ENCODE peak calls at places on chromosomes 16 and 17, in four cellular contexts. T is GM23338, U is hepatocyte, N is neural progenitor cell. H is an unnamed sample.

GRCh38 chr17:58383892-58384462 is 32.0 kb upstream of the SUPT4H1 start:
- DNase-seq in U (no peak), T (no peak), N (no peak), H (no peak)

GRCh38 chr16:12920739-12921138 is 19.3 kb downstream of the SHISA9 start:
- DNase-seq in N (no peak), T (no peak), U (no peak), H (no peak)

GRCh38 chr16:65644821-65645220 is 523.0 kb upstream of the CDH11 start:
- DNase-seq in T (no peak), N (no peak), U (no peak), H (no peak)

GRCh38 chr16:22938647-22939046 is 124.7 kb downstream of the HS3ST2 start:
- DNase-seq in N (no peak), T (no peak), U (no peak), H (peak; percentile 1)

GRCh38 chr17:36643086-36643685 is 41.8 kb downstream of the MRM1 start:
- DNase-seq in T (no peak), N (no peak), U (no peak), H (no peak)

GRCh38 chr17:46977348-46977747 is 1.7 kb downstream of the RPRML start:
- DNase-seq in T (peak; percentile 97), U (peak; percentile 65), N (peak; percentile 93), H (peak; percentile 34)

GRCh38 chr17:40718904-40719303 is 15.4 kb upstream of the KRT24 start:
- DNase-seq in U (peak; percentile 13), T (no peak), N (no peak), H (no peak)

GRCh38 chr17:21680366-21680765 is 12.0 kb upstream of the KCNJ18 start:
- DNase-seq in N (no peak), T (no peak), U (no peak), H (no peak)

GRCh38 chr16:81493755-81494433 is 49.3 kb downstream of the CMIP start:
- DNase-seq in U (peak; percentile 88), T (no peak), N (no peak), H (peak; percentile 93)

GRCh38 chr16:12964466-12964865 is 63.1 kb downstream of the SHISA9 start:
- DNase-seq in N (no peak), T (no peak), U (no peak), H (no peak)

GRCh38 chr16:79768594-79768993 is 168.1 kb upstream of the MAF start:
- DNase-seq in T (no peak), N (peak; percentile 24), U (no peak), H (peak; percentile 2)

GRCh38 chr17:652310-652709 is 62.3 kb downstream of the VPS53 start:
- DNase-seq in N (no peak), U (no peak), T (no peak), H (peak; percentile 62)

GRCh38 chr17:5541610-5542202 is 42.6 kb downstream of the NLRP1 start:
- DNase-seq in N (peak; percentile 37), U (no peak), T (peak; percentile 68), H (no peak)

GRCh38 chr16:65904361-65904760 is 462.1 kb upstream of the CDH5 start:
- DNase-seq in N (no peak), U (no peak), T (no peak), H (no peak)

GRCh38 chr16:47887496-47887895 is 268.3 kb downstream of the ABCC12 start:
- DNase-seq in T (peak; percentile 62), U (peak; percentile 31), N (peak; percentile 47), H (peak; percentile 34)

GRCh38 chr17:17836250-17836817 is 452 bp downstream of the SREBF1 start:
- DNase-seq in U (peak; percentile 99), T (peak; percentile 97), N (peak; percentile 100), H (peak; percentile 97)

GRCh38 chr17:82090549-82091263 is 7.3 kb downstream of the FASN start:
- DNase-seq in T (no peak), N (no peak), U (no peak), H (no peak)
- H3K36me3 ChIP-seq in T (peaks cover 18% of the 10 kb centered on the region), N (no peaks in the 10 kb centered on the region), U (no peaks in the 10 kb centered on the region), H (peaks cover 10% of the 10 kb centered on the region)

GRCh38 chr16:89572478-89573205 is 2.9 kb upstream of the CPNE7 start:
- DNase-seq in N (no peak), U (no peak), T (no peak), H (no peak)
- TF ChIP-seq EZH2phosphoT487 in N (no peak), U (no peak), T (no peak), H (no peak)

GRCh38 chr17:6994666-6995246 is 1.1 kb upstream of the ALOX12 start:
- DNase-seq in T (no peak), U (no peak), N (no peak), H (peak; percentile 21)
- H3K4me3 ChIP-seq in T (peak overlapping the region; percentile 78), U (no peak overlapping the region), N (no peak overlapping the region), H (no peak overlapping the region)

DNA sequence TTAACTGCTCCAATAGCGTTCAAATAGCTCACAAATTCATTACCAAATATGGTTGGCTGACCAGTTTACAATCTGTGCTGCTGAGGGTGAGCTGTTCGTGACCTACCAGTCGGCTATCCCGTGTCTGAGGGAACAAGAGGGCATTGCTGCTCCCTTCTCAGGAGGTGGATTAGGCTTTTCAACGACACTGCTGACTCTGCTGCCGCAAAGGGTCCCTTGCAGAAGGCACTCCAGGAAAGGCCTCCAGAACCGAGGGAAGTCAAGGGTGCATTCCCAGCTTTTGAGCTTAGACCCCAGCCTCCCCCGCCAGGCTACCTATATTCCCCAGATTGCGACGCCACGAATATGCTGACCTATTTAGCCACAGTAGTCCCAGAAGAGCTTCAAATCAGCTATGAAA is 32.3 kb downstream of the GJC1 start:
- DNase-seq in N (no peak), T (no peak), U (no peak), H (no peak)
- H3K36me3 ChIP-seq in N (peaks cover 10% of the 10 kb centered on the region), T (peaks cover 12% of the 10 kb centered on the region), U (no peaks in the 10 kb centered on the region), H (peaks cover 9% of the 10 kb centered on the region)

DNA sequence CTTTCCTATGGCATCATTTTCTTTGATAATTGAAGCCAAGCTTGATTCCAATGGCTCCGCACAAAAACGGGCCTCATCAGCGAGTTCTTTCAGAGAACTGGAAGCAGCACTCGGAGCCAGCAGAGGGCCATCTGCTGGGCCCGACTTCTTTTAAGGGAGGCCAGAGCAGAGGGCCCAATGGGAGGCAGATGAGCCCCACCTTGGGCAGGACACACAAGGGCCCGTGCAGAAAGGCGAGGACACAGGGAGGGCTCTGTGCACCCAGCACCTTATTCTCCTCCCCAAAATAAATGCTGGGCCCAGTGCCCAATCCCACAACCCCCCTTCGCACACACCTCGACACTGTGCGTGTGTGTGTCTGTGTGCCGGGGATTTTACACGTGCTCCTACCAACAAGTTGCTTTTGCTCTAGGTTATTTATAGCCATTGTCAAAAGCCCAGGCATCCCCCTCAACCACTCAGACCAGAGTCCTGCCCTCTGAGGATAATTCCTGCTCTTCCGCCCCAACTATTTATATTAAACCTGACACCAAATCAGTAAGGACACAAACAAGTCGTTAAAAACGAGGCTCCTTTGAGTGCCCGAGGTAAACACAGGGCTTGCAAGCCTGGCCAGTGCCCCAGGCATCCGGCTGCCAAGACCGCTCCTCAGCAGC is 6.8 kb downstream of the AXIN2 start:
- DNase-seq in N (peak; percentile 33), U (peak; percentile 17), T (no peak), H (peak; percentile 58)
- TF ChIP-seq EZH2phosphoT487 in N (no peak), U (no peak), T (no peak), H (no peak)

DNA sequence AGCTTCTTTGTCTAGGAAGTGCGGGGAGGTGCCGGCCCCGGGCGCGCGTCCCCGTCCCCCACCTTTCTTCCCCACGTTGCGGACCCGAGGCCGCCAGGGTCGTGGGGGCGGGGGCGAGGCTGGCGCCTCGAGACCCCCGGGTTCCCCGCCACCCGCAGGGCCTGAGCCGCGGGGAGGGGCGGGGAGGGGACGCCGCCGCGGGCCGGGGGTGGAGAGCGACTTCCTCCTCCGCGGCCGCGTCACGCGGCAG is 1.8 kb upstream of the ACTG1 start:
- DNase-seq in U (no peak), N (no peak), T (no peak), H (no peak)
- H3K4me3 ChIP-seq in U (peak overlapping the region; percentile 83), N (peak overlapping the region; percentile 98), T (peak overlapping the region; percentile 84), H (peak overlapping the region; percentile 87)

GRCh38 chr17:3603870-3604259 is 5.3 kb downstream of the TRPV1 start:
- DNase-seq in U (no peak), T (no peak), N (no peak), H (no peak)

GRCh38 chr17:3602499-3602898 is 6.7 kb downstream of the TRPV1 start:
- DNase-seq in T (peak; percentile 94), U (no peak), N (peak; percentile 77), H (peak; percentile 27)

GRCh38 chr17:3598078-3598477 is 11.1 kb downstream of the TRPV1 start:
- DNase-seq in U (no peak), N (peak; percentile 26), T (no peak), H (no peak)

GRCh38 chr17:3600529-3601205 is 8.5 kb downstream of the TRPV1 start:
- DNase-seq in U (no peak), T (no peak), N (no peak), H (no peak)

DNA sequence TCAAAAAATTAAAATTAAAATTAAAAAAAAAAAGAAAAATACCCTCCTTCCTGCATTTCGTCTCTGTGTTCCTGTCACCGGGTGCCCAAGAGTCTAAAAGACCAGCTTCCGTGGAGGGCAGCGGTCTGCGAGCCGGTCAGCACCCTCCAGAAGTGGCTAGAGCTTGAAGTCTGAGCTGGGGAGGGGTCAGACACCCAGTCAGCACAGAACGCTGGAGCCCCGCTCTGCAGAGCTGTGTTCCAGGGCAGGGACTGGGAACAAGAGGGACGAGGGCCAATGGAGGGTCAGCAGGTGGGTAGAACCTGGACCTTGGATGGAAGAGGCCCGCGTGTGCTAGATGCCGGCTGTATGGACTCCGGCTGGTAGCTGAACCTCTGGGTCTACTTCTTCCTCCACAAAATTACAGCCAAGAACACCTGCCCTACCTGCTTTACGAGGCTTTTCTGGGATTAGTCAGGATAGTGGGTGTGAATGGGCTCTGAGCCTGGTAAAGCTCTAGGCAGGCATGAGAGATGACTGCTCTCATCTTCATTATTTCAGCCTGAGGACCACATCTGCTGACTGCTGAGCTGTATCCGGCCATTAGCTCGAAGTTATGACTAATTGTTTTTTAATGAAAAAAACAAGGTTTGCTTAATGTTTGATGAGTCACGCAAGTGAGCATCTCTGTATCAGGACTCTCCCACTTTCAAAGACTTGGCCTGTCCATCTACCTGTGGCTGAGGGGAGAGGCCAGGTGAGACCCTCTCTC is 5.9 kb downstream of the TRPV1 start:
- DNase-seq in U (no peak), N (no peak), T (no peak), H (peak; percentile 92)
- H3K36me3 ChIP-seq in U (no peaks in the 10 kb centered on the region), N (no peaks in the 10 kb centered on the region), T (no peaks in the 10 kb centered on the region), H (no peaks in the 10 kb centered on the region)

DNA sequence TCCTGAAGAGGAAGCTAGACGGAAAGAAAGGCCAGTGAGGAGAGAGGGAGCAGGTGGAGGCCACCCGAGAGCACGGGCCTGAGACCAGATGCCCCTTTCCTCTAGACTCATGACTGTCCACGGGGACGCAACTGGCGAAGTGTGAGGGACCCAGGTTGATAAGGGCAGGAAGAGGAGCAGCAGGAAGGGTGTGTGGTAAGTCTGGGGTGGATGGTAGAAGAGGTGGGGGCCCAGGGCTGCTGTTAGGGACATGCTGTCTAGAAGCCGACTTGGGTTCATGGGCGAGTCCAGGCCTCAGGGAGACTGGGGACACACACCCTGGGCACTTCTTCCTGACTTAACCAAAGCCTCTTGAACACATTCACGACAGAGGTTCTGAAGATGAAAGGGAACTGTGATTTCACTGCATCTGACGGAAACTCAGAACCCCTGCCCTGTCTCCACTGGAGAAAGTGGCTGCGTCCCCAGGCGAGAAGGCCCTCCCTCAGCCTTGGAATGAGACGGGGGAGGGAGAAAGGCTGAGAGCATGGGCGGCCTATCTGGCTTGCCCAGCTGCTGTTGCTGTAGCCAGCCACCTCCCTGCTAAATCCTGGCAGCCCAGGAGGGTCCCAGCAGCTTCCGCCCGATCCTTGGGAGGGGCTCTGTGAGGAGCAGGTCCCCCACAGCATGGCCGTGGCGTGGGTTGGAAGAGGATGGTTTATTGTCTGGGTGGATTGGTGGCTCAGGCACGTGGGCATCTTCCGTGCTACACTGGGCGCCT is 6.0 kb downstream of the HIC1 start:
- DNase-seq in U (no peak), T (no peak), N (no peak), H (no peak)
- TF ChIP-seq EZH2phosphoT487 in U (no peak), T (no peak), N (no peak), H (no peak)